ENCODE peak calls at places on chromosomes 7 and 10, in six cellular contexts. N is nephron progenitor cell; Z is adrenal gland; Y is endothelial cell; A is CD8-positive, alpha-beta T cell; O is coronary artery. H is an unnamed sample.

GRCh38 chr10:43396928-43397624 is 11.9 kb downstream of the HNRNPF start:
- DNase-seq in Z (peak), O (peak), Y (peak), N (peak), A (peak), H (no peak)

GRCh38 chr7:37524056-37524455 is 75.4 kb upstream of the ELMO1 start:
- DNase-seq in A (no peak), O (no peak), Y (no peak), N (no peak), Z (no peak), H (no peak)

GRCh38 chr10:74681917-74682627 is 144.3 kb upstream of the KAT6B start:
- DNase-seq in N (no peak), Y (no peak), O (no peak), Z (no peak), A (no peak), H (no peak)

GRCh38 chr7:75995996-75996395 is 1.6 kb upstream of the TMEM120A start:
- DNase-seq in N (no peak), Z (peak), O (no peak), Y (no peak), A (no peak), H (no peak)

GRCh38 chr7:1781369-1781768 is 111.3 kb downstream of the ELFN1 start:
- DNase-seq in A (no peak), Y (no peak), N (no peak), O (no peak), Z (no peak), H (no peak)

GRCh38 chr10:120005408-120006280 is 113.1 kb downstream of the SEC23IP start:
- DNase-seq in Z (no peak), A (no peak), Y (no peak), N (no peak), O (no peak), H (no peak)

GRCh38 chr10:86685893-86686632 is 17.8 kb downstream of the LDB3 start:
- DNase-seq in A (no peak), Y (no peak), Z (no peak), O (no peak), N (no peak), H (no peak)

GRCh38 chr10:118332948-118333710 is 9.0 kb downstream of the FAM204A start:
- DNase-seq in O (no peak), N (no peak), A (no peak), Y (no peak), Z (no peak), H (no peak)

GRCh38 chr10:103192089-103192450 is 1.0 kb downstream of the NT5C2 start:
- DNase-seq in O (no peak), Z (no peak), N (no peak), Y (no peak), A (no peak), H (no peak)

GRCh38 chr10:113442340-113442739 is 110.5 kb upstream of the HABP2 start:
- DNase-seq in A (no peak), Y (no peak), N (no peak), Z (no peak), O (no peak), H (no peak)

GRCh38 chr7:130297628-130298027 is 4.7 kb downstream of the CPA4 start:
- DNase-seq in N (peak), Y (no peak), Z (no peak), O (no peak), A (no peak), H (no peak)

GRCh38 chr10:110781139-110781538 is 90.6 kb upstream of the PDCD4 start:
- DNase-seq in O (no peak), N (no peak), Y (no peak), A (no peak), Z (no peak), H (no peak)

GRCh38 chr10:107169516-107169915 is 5.0 kb upstream of the SORCS1 start:
- DNase-seq in N (no peak), O (no peak), Y (no peak), A (no peak), Z (no peak), H (no peak)
- TF ChIP-seq CTCF in N (no peak), O (no peak), Y (no peak), A (no peak), Z (no peak), H (no peak)

DNA sequence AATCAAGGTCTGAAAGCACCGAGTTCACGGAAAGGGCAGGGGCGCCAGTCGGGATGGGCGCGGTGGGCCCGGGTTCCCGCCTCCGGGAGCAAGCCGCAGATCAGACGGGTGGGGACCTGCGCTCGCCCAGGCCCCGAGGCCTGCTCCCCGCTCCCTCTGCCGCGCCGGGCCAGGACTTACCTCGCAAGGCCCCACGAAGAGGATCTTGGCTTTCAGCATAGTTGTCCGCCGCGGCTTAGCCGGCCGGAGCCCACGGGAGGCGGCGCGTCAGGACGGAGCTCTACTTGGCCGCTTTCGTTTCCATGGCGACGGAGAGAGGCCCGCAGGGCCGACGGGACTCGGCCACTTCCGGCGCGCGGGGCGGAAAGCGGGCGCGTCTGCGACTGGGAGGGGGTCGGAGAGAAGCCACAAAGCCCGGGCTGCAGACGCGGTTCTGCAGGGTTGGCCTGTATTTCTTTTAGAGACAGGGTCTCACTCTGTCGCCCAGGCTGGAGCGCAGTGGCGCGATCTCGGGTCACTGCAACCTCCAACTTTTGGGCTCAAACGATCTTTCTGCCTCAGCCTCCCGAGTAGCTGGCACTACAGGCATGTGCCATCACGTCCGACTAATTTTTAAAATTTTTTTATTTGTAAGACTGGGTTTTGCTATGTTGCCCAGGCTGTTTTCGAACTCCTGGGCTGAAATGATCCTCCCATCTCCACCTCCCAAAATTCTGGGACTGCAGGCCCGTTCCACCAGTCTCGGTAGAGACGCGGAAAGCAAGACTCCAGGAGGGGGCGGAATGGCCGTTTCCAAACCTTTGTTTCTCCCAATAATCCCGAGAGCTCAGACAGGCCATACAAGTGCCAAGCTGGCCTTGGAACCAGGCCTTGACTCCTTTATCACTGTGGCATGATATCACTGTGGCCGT is at the start of gene IFT22:
- DNase-seq in A (peak), O (peak), N (peak), Z (peak), Y (peak), H (peak)
- TF ChIP-seq CTCF in A (no peak), O (no peak), N (peak), Z (no peak), Y (no peak), H (peak)

GRCh38 chr7:131546583-131547111 is 9.8 kb downstream of the PODXL start:
- DNase-seq in O (no peak), Z (no peak), A (no peak), Y (peak), N (peak), H (no peak)
- TF ChIP-seq CTCF in O (no peak), Z (peak), A (peak), Y (peak), N (peak), H (peak)

GRCh38 chr7:133786401-133786937 is 340.7 kb upstream of the LRGUK start:
- DNase-seq in N (no peak), O (no peak), Y (no peak), Z (no peak), A (no peak), H (no peak)
- TF ChIP-seq CTCF in N (no peak), O (no peak), Y (no peak), Z (no peak), A (no peak), H (no peak)